ENCODE peak calls at places on chromosomes 3 and 15, in four cellular contexts. One of them, this sample, is unnamed.

GRCh38 chr3:39208463-39209055 is 16.2 kb upstream of the XIRP1 start:
- DNase-seq in NCI-H1092: no peak
- DNase-seq in activated CD8-positive, alpha-beta memory T cell treated with anti-CD3 and anti-CD28 coated beads for 48 hours: no peak
- DNase-seq in skeletal muscle cell: no peak
- DNase-seq in this sample: peak; percentile 46

GRCh38 chr3:184227481-184227935 is 1.9 kb upstream of the VWA5B2 start:
- DNase-seq in NCI-H1092: no peak
- DNase-seq in activated CD8-positive, alpha-beta memory T cell treated with anti-CD3 and anti-CD28 coated beads for 48 hours: no peak
- DNase-seq in skeletal muscle cell: no peak
- DNase-seq in this sample: peak; percentile 32

GRCh38 chr3:122635789-122636188 is 44.9 kb upstream of the PARP14 start:
- DNase-seq in NCI-H1092: no peak
- DNase-seq in activated CD8-positive, alpha-beta memory T cell treated with anti-CD3 and anti-CD28 coated beads for 48 hours: no peak
- DNase-seq in skeletal muscle cell: no peak
- DNase-seq in this sample: no peak

GRCh38 chr3:133455960-133456359 is 56.1 kb downstream of the BFSP2 start:
- DNase-seq in NCI-H1092: no peak
- DNase-seq in activated CD8-positive, alpha-beta memory T cell treated with anti-CD3 and anti-CD28 coated beads for 48 hours: no peak
- DNase-seq in skeletal muscle cell: no peak
- DNase-seq in this sample: no peak

GRCh38 chr3:15152166-15152565 is 53.2 kb upstream of the RBSN start:
- DNase-seq in NCI-H1092: no peak
- DNase-seq in activated CD8-positive, alpha-beta memory T cell treated with anti-CD3 and anti-CD28 coated beads for 48 hours: no peak
- DNase-seq in skeletal muscle cell: no peak
- DNase-seq in this sample: no peak

GRCh38 chr3:126954141-126954845 is 28.6 kb upstream of the PLXNA1 start:
- DNase-seq in NCI-H1092: no peak
- DNase-seq in activated CD8-positive, alpha-beta memory T cell treated with anti-CD3 and anti-CD28 coated beads for 48 hours: no peak
- DNase-seq in skeletal muscle cell: no peak
- DNase-seq in this sample: no peak

GRCh38 chr15:89632563-89633430 is 22.5 kb downstream of the KIF7 start:
- DNase-seq in NCI-H1092: no peak
- DNase-seq in activated CD8-positive, alpha-beta memory T cell treated with anti-CD3 and anti-CD28 coated beads for 48 hours: no peak
- DNase-seq in skeletal muscle cell: no peak
- DNase-seq in this sample: no peak

GRCh38 chr15:71792521-71792920 is 17.8 kb upstream of the NR2E3 start:
- DNase-seq in NCI-H1092: no peak
- DNase-seq in activated CD8-positive, alpha-beta memory T cell treated with anti-CD3 and anti-CD28 coated beads for 48 hours: no peak
- DNase-seq in skeletal muscle cell: peak; percentile 63
- DNase-seq in this sample: no peak

GRCh38 chr3:69020424-69020823 is 6.9 kb upstream of the EOGT start:
- DNase-seq in NCI-H1092: no peak
- DNase-seq in activated CD8-positive, alpha-beta memory T cell treated with anti-CD3 and anti-CD28 coated beads for 48 hours: no peak
- DNase-seq in skeletal muscle cell: no peak
- DNase-seq in this sample: no peak

GRCh38 chr3:110027446-110027845 is 690.1 kb upstream of the DPPA4 start:
- DNase-seq in NCI-H1092: no peak
- DNase-seq in activated CD8-positive, alpha-beta memory T cell treated with anti-CD3 and anti-CD28 coated beads for 48 hours: no peak
- DNase-seq in skeletal muscle cell: peak; percentile 52
- DNase-seq in this sample: no peak

GRCh38 chr3:106198828-106199194 is 330.0 kb upstream of the CBLB start:
- DNase-seq in NCI-H1092: no peak
- DNase-seq in activated CD8-positive, alpha-beta memory T cell treated with anti-CD3 and anti-CD28 coated beads for 48 hours: no peak
- DNase-seq in skeletal muscle cell: no peak
- DNase-seq in this sample: no peak

GRCh38 chr3:87082806-87083440 is 92.0 kb upstream of the VGLL3 start:
- DNase-seq in NCI-H1092: peak; percentile 17
- DNase-seq in activated CD8-positive, alpha-beta memory T cell treated with anti-CD3 and anti-CD28 coated beads for 48 hours: no peak
- DNase-seq in skeletal muscle cell: peak; percentile 38
- DNase-seq in this sample: peak; percentile 48

GRCh38 chr3:71672302-71672701 is 52.9 kb downstream of the EIF4E3 start:
- DNase-seq in NCI-H1092: no peak
- DNase-seq in activated CD8-positive, alpha-beta memory T cell treated with anti-CD3 and anti-CD28 coated beads for 48 hours: no peak
- DNase-seq in skeletal muscle cell: no peak
- DNase-seq in this sample: no peak

GRCh38 chr3:36763850-36764703 is at the start of gene DCLK3:
- DNase-seq in NCI-H1092: no peak
- DNase-seq in activated CD8-positive, alpha-beta memory T cell treated with anti-CD3 and anti-CD28 coated beads for 48 hours: no peak
- DNase-seq in skeletal muscle cell: no peak
- DNase-seq in this sample: no peak

GRCh38 chr15:72813345-72814004 is 29.9 kb upstream of the ADPGK start:
- DNase-seq in NCI-H1092: no peak
- DNase-seq in activated CD8-positive, alpha-beta memory T cell treated with anti-CD3 and anti-CD28 coated beads for 48 hours: no peak
- DNase-seq in skeletal muscle cell: no peak
- DNase-seq in this sample: no peak

GRCh38 chr15:64740361-64741170 is 34.8 kb downstream of the RBPMS2 start:
- DNase-seq in NCI-H1092: no peak
- DNase-seq in activated CD8-positive, alpha-beta memory T cell treated with anti-CD3 and anti-CD28 coated beads for 48 hours: no peak
- DNase-seq in skeletal muscle cell: peak; percentile 46
- DNase-seq in this sample: peak; percentile 43

GRCh38 chr3:13480340-13481318 is 523 bp downstream of the HDAC11 start:
- DNase-seq in NCI-H1092: no peak
- DNase-seq in activated CD8-positive, alpha-beta memory T cell treated with anti-CD3 and anti-CD28 coated beads for 48 hours: no peak
- DNase-seq in skeletal muscle cell: no peak
- DNase-seq in this sample: no peak

GRCh38 chr3:49173116-49173791 is 1.9 kb downstream of the KLHDC8B start:
- DNase-seq in NCI-H1092: peak; percentile 75
- DNase-seq in activated CD8-positive, alpha-beta memory T cell treated with anti-CD3 and anti-CD28 coated beads for 48 hours: no peak
- DNase-seq in skeletal muscle cell: no peak
- DNase-seq in this sample: peak; percentile 25

GRCh38 chr3:30743086-30743619 is 136.8 kb downstream of the TGFBR2 start:
- DNase-seq in NCI-H1092: no peak
- DNase-seq in activated CD8-positive, alpha-beta memory T cell treated with anti-CD3 and anti-CD28 coated beads for 48 hours: no peak
- DNase-seq in skeletal muscle cell: no peak
- DNase-seq in this sample: no peak

GRCh38 chr3:171977860-171978259 is 61.5 kb upstream of the FNDC3B start:
- DNase-seq in NCI-H1092: no peak
- DNase-seq in activated CD8-positive, alpha-beta memory T cell treated with anti-CD3 and anti-CD28 coated beads for 48 hours: no peak
- DNase-seq in skeletal muscle cell: no peak
- DNase-seq in this sample: no peak

GRCh38 chr15:52011711-52012144 is 7.3 kb upstream of the MAPK6 start:
- DNase-seq in NCI-H1092: peak; percentile 39
- DNase-seq in activated CD8-positive, alpha-beta memory T cell treated with anti-CD3 and anti-CD28 coated beads for 48 hours: no peak
- DNase-seq in skeletal muscle cell: no peak
- DNase-seq in this sample: peak; percentile 58

GRCh38 chr3:162170581-162170980 is 674.0 kb downstream of the OTOL1 start:
- DNase-seq in NCI-H1092: no peak
- DNase-seq in activated CD8-positive, alpha-beta memory T cell treated with anti-CD3 and anti-CD28 coated beads for 48 hours: no peak
- DNase-seq in skeletal muscle cell: no peak
- DNase-seq in this sample: no peak

GRCh38 chr3:45932112-45932511 is 11.2 kb upstream of the CXCR6 start:
- DNase-seq in NCI-H1092: no peak
- DNase-seq in activated CD8-positive, alpha-beta memory T cell treated with anti-CD3 and anti-CD28 coated beads for 48 hours: no peak
- DNase-seq in skeletal muscle cell: no peak
- DNase-seq in this sample: no peak

GRCh38 chr3:168312991-168313390 is 217.3 kb upstream of the GOLIM4 start:
- DNase-seq in NCI-H1092: no peak
- DNase-seq in activated CD8-positive, alpha-beta memory T cell treated with anti-CD3 and anti-CD28 coated beads for 48 hours: no peak
- DNase-seq in skeletal muscle cell: no peak
- DNase-seq in this sample: no peak

GRCh38 chr3:150874666-150875219 is 30.5 kb downstream of the MINDY4B start:
- DNase-seq in NCI-H1092: no peak
- DNase-seq in activated CD8-positive, alpha-beta memory T cell treated with anti-CD3 and anti-CD28 coated beads for 48 hours: no peak
- DNase-seq in skeletal muscle cell: no peak
- DNase-seq in this sample: no peak

GRCh38 chr15:95932676-95933075 is 397.8 kb upstream of the NR2F2 start:
- DNase-seq in NCI-H1092: no peak
- DNase-seq in activated CD8-positive, alpha-beta memory T cell treated with anti-CD3 and anti-CD28 coated beads for 48 hours: no peak
- DNase-seq in skeletal muscle cell: peak; percentile 40
- DNase-seq in this sample: no peak

GRCh38 chr15:98562361-98562791 is 86.0 kb upstream of the IGF1R start:
- DNase-seq in NCI-H1092: no peak
- DNase-seq in activated CD8-positive, alpha-beta memory T cell treated with anti-CD3 and anti-CD28 coated beads for 48 hours: no peak
- DNase-seq in skeletal muscle cell: no peak
- DNase-seq in this sample: peak; percentile 11

GRCh38 chr3:48685603-48686511 is at the start of gene NCKIPSD:
- DNase-seq in NCI-H1092: peak; percentile 64
- DNase-seq in activated CD8-positive, alpha-beta memory T cell treated with anti-CD3 and anti-CD28 coated beads for 48 hours: peak; percentile 90
- DNase-seq in skeletal muscle cell: no peak
- DNase-seq in this sample: peak; percentile 68

GRCh38 chr3:30426319-30426993 is 179.9 kb upstream of the TGFBR2 start:
- DNase-seq in NCI-H1092: no peak
- DNase-seq in activated CD8-positive, alpha-beta memory T cell treated with anti-CD3 and anti-CD28 coated beads for 48 hours: no peak
- DNase-seq in skeletal muscle cell: peak; percentile 86
- DNase-seq in this sample: no peak